ENCODE peak calls at places on chromosomes 2 and 18, in seven cellular contexts. B is right cardiac atrium; H is IMR-90; E is OCI-LY7; C is colonic mucosa; R is psoas muscle; Q is effector memory CD4-positive, alpha-beta T cell. G is an unnamed sample. For H3K4me1, the result is how much of the 10 kb centered on the place peaks cover.

GRCh38 chr2:54438271-54438670 is 17.9 kb upstream of the SPTBN1 start:
- DNase-seq in Q (no peak), R (peak), H (no peak), B (peak), C (no peak), E (no peak), G (peak)

GRCh38 chr18:8951491-8951890 is 151.0 kb upstream of the NDUFV2 start:
- DNase-seq in R (no peak), H (no peak), B (no peak), Q (no peak), C (no peak), E (peak), G (no peak)

GRCh38 chr2:118443596-118443995 is 355.3 kb downstream of the INSIG2 start:
- DNase-seq in B (no peak), H (peak), C (no peak), E (no peak), R (no peak), Q (no peak), G (no peak)

GRCh38 chr2:218026676-218027425 is 24.1 kb upstream of the TNS1 start:
- DNase-seq in B (no peak), Q (no peak), R (no peak), H (no peak), C (no peak), E (no peak), G (no peak)

GRCh38 chr2:215409331-215410127 is 26.3 kb downstream of the FN1 start:
- DNase-seq in E (no peak), H (peak), B (no peak), C (no peak), Q (no peak), R (no peak), G (no peak)

GRCh38 chr2:205822578-205822977 is 140.3 kb downstream of the NRP2 start:
- DNase-seq in C (no peak), B (no peak), Q (no peak), H (peak), E (no peak), R (no peak), G (no peak)

GRCh38 chr2:150097891-150098595 is 389.4 kb downstream of the RND3 start:
- DNase-seq in C (no peak), R (no peak), E (no peak), Q (no peak), H (peak), B (no peak), G (no peak)

GRCh38 chr18:31070206-31070605 is 27.7 kb upstream of the DSC3 start:
- DNase-seq in H (no peak), B (no peak), E (no peak), C (no peak), Q (no peak), R (no peak), G (no peak)

GRCh38 chr2:62158444-62159121 is 37.3 kb upstream of the B3GNT2 start:
- DNase-seq in H (no peak), Q (no peak), C (no peak), B (no peak), R (no peak), E (no peak), G (no peak)

GRCh38 chr2:186456941-186457340 is 29.1 kb upstream of the ZC3H15 start:
- DNase-seq in R (no peak), E (no peak), B (no peak), Q (no peak), C (no peak), H (peak), G (no peak)

GRCh38 chr18:79397288-79397829 is 1.6 kb downstream of the NFATC1 start:
- DNase-seq in B (no peak), H (no peak), E (peak), R (no peak), Q (no peak), C (no peak), G (peak)
- H3K4me1 ChIP-seq in B (under half), H (under half), E (under half), R (under half), Q (under half), C (under half), G (under half)

GRCh38 chr2:74850816-74851566 is 17.1 kb downstream of the HK2 start:
- DNase-seq in R (no peak), H (peak), E (no peak), C (no peak), Q (no peak), B (no peak), G (no peak)
- H3K4me1 ChIP-seq in R (half or more), H (under half), E (under half), C (under half), Q (under half), B (under half), G (under half)

DNA sequence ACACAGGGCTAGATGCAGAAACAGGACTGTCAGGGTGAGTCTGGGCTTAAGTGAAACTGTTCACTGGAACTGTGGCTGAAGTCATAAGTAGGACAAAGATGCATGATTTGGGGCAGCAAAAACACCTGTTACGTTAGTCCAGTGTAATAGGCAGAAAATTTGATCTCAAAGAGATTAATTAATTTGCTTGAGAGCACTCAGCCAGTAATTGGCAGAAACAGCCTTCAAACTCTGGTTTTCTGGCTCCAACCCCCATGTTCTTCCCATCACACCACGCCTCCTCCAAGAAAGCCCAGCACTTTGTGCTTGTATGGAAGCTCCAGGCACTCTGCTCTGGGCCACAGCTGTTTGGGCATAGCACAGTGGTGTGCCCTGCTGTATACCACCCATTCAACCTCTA is 54.0 kb downstream of the CNTNAP5 start:
- DNase-seq in Q (no peak), B (no peak), R (no peak), E (no peak), C (no peak), H (no peak), G (no peak)
- H3K4me1 ChIP-seq in Q (under half), B (under half), R (under half), E (under half), C (under half), H (under half), G (under half)

DNA sequence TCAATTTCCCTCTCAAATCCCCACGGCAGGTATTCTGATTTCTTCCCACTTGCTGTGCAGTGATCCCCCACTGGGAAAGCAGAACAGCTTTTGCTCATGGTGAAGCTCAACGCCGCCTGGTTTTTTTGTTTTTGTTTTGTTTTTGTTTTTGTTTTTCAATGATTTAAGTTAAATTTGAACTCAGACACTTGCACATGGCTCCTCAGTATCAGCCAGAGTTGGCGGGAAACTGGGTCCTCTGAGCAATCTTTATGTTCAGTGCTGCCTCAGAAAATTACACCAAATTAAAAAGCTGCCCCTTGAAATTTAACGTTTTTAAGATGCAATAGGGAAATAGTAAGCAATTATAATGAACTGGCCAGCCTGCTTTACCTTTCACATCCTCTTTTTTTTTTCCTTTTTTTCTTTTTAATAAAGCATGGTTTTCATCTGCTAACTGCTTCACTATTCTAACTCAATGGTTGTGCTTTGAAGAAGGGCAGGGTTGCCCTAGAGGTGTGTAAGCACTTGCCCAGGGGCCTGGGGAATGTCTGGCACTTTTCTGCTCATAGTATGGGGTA is 277.0 kb upstream of the HNRNPA3 start:
- DNase-seq in Q (no peak), C (no peak), B (no peak), E (no peak), H (no peak), R (no peak), G (no peak)
- H3K4me1 ChIP-seq in Q (under half), C (under half), B (under half), E (under half), H (under half), R (under half), G (under half)

GRCh38 chr18:22547807-22548561 is 130.3 kb upstream of the CTAGE1 start:
- DNase-seq in B (no peak), E (no peak), H (peak), R (no peak), C (no peak), Q (no peak), G (no peak)
- H3K4me1 ChIP-seq in B (under half), E (under half), H (under half), R (under half), C (under half), Q (under half), G (under half)

GRCh38 chr2:58607479-58607878 is 366.4 kb upstream of the FANCL start:
- DNase-seq in R (no peak), E (no peak), C (no peak), Q (no peak), B (no peak), H (no peak), G (no peak)
- H3K4me1 ChIP-seq in R (under half), E (under half), C (under half), Q (under half), B (under half), H (under half), G (under half)

GRCh38 chr2:99478632-99479031 is 11.2 kb downstream of the REV1 start:
- DNase-seq in R (no peak), H (no peak), Q (no peak), E (no peak), B (no peak), C (no peak), G (no peak)

GRCh38 chr2:99484205-99484604 is 5.6 kb downstream of the REV1 start:
- DNase-seq in H (no peak), R (no peak), Q (no peak), E (no peak), C (no peak), B (no peak), G (no peak)

GRCh38 chr2:99480390-99480789 is 9.4 kb downstream of the REV1 start:
- DNase-seq in E (no peak), R (no peak), B (no peak), H (peak), Q (no peak), C (no peak), G (no peak)

GRCh38 chr2:99481941-99482340 is 7.9 kb downstream of the REV1 start:
- DNase-seq in C (no peak), H (no peak), R (no peak), B (no peak), E (peak), Q (no peak), G (no peak)

DNA sequence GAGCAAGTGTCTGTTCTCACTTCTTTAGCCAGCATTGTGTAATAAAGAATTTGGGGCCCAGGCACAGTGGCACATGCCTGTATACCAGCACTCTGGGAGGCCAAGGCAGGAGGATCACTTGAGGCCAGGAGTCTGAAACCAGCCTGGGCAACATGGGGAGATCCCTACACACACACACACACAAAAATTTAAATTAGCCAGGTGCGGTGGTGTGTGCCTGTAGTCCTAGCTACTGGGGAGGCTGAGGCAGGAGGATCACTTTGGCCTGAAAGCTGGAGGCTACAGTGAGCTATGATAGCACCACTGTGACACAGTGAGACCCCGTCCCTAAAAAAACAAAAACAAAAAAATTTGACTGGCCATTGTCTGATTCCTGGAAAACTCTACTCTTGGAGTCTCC is 8.3 kb downstream of the REV1 start:
- DNase-seq in H (no peak), Q (no peak), C (no peak), R (no peak), E (no peak), B (no peak), G (no peak)
- H3K4me1 ChIP-seq in H (under half), Q (under half), C (under half), R (half or more), E (under half), B (under half), G (under half)

GRCh38 chr2:160380613-160381012 is 113.0 kb downstream of the RBMS1 start:
- DNase-seq in C (no peak), R (no peak), Q (no peak), H (no peak), B (peak), E (no peak), G (no peak)

GRCh38 chr2:160384791-160385190 is 108.8 kb downstream of the RBMS1 start:
- DNase-seq in E (no peak), R (no peak), C (no peak), H (no peak), Q (no peak), B (no peak), G (no peak)

GRCh38 chr2:160380000-160380570 is 113.5 kb downstream of the RBMS1 start:
- DNase-seq in H (no peak), E (no peak), R (no peak), B (no peak), C (no peak), Q (no peak), G (no peak)

GRCh38 chr2:160379399-160379798 is 114.2 kb downstream of the RBMS1 start:
- DNase-seq in E (no peak), C (no peak), Q (no peak), R (no peak), H (peak), B (no peak), G (no peak)

DNA sequence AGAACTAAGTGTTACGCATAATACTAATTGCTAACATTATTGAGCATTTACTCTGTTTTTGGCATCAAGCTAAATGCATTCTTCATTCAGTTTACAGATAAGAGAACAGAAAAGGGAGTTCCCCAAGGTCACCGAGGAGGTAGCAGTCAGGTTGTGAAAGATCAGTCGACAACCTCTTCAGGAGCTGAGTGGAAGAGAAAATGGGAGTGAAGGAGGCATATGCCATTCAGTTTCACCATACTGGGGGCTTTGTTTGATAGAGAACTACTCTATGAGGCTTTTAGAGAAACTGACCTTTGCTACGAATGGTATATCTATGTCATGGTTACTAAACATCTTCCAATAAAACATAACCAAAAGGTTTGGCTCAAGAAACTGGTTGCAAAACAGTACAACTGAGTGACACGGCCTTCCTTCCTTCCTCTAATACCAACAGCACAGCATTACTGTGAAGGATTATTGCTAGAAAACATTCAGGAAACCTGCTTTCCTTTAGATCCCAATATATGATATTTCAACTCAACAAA is 112.1 kb downstream of the RBMS1 start:
- DNase-seq in R (no peak), H (peak), B (no peak), C (no peak), E (no peak), Q (no peak), G (no peak)
- H3K4me1 ChIP-seq in R (half or more), H (under half), B (under half), C (under half), E (under half), Q (under half), G (under half)

G was measured in ovary.